ENCODE peak calls at places on chromosomes 5 and 9, in five cellular contexts. W, P, T, D and V are unnamed samples.

GRCh38 chr5:72428664-72429063 is 78.5 kb downstream of the ZNF366 start:
- DNase-seq in T (no peak), P (no peak), W (no peak), D (no peak), V (no peak)

GRCh38 chr5:58135571-58136335 is 324.1 kb downstream of the PLK2 start:
- DNase-seq in D (no peak), W (no peak), P (peak; percentile 83), T (no peak), V (no peak)

GRCh38 chr5:103232393-103232999 is 26.1 kb upstream of the MACIR start:
- DNase-seq in D (no peak), T (peak; percentile 71), W (peak; percentile 49), P (peak; percentile 55), V (no peak)

GRCh38 chr9:81560851-81561732 is 128.3 kb downstream of the TLE1 start:
- DNase-seq in D (no peak), T (peak; percentile 26), W (no peak), P (no peak), V (no peak)

GRCh38 chr9:123647145-123647544 is 282.8 kb downstream of the DENND1A start:
- DNase-seq in T (no peak), P (no peak), W (no peak), D (no peak), V (no peak)

GRCh38 chr5:167488371-167488770 is 803.1 kb upstream of the WWC1 start:
- DNase-seq in T (no peak), P (no peak), D (no peak), W (no peak), V (no peak)

GRCh38 chr9:136095028-136095494 is at the start of gene NACC2:
- DNase-seq in P (peak; percentile 52), W (peak; percentile 69), D (no peak), T (peak; percentile 65), V (no peak)

GRCh38 chr5:62421414-62421813 is 8.9 kb downstream of the IPO11 start:
- DNase-seq in T (no peak), W (no peak), P (no peak), D (no peak), V (no peak)

GRCh38 chr5:142235870-142236672 is 88.8 kb downstream of the SPRY4 start:
- DNase-seq in W (no peak), P (no peak), D (no peak), T (no peak), V (no peak)

GRCh38 chr9:130932220-130933069 is 6.6 kb downstream of the FIBCD1 start:
- DNase-seq in D (no peak), P (peak; percentile 75), T (peak; percentile 65), W (no peak), V (no peak)
- TF ChIP-seq CTCF in D (peak; percentile 28), P (peak; percentile 32), T (peak; percentile 22), W (no peak), V (no peak)

DNA sequence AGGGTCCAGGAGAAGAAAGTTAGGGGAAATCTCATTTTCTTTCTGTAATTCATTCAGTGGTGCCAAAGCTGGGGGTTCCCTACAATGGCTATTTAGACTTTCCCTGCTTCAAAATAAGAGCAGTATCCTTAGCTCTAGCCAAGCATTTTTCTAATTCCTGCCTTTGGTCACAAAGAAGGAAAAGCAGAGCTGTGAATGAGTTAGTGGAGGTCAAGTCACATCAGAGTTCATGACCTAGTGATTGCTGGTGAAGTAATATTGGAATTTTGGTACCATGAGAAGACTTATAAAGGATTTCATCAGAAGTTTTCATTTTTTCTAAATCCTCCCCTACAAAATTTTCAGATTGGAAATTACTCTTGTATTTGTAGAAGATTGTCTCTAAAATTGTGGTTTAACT is 27.9 kb downstream of the DNAJC21 start:
- DNase-seq in P (peak; percentile 31), W (no peak), T (peak; percentile 20), D (no peak), V (peak; percentile 9)
- TF ChIP-seq CTCF in P (no peak), W (no peak), T (no peak), D (no peak), V (no peak)

DNA sequence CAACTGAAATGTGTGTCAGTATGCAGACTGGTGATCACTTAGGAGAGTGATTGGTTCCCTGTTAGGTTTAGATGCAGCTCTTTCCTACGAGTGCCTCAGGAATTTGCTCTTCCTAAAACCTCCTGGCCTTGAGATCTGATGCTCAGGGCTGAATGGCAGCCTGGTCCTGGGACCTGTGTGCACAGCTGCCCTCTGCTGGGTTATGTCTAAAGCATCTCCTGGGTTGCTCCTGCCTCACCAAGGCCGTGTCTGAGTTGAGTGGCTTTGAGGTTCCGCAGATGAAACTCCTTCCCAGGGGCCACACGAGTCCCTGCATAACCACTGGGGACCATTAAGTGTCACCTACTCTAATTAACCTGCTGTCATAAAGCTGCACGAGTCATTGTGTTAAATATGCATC is 59.5 kb downstream of the MVB12B start:
- DNase-seq in D (no peak), T (peak; percentile 27), P (no peak), W (peak; percentile 42), V (no peak)
- TF ChIP-seq CTCF in D (peak; percentile 35), T (peak; percentile 26), P (peak; percentile 29), W (peak; percentile 18), V (peak; percentile 44)

GRCh38 chr9:117703538-117703937 is 665 bp upstream of the TLR4 start:
- DNase-seq in W (no peak), D (peak; percentile 10), T (no peak), P (no peak), V (no peak)

GRCh38 chr9:117705386-117705785 is 1.2 kb downstream of the TLR4 start:
- DNase-seq in W (no peak), P (no peak), D (no peak), T (no peak), V (no peak)

GRCh38 chr9:117704024-117704575 is at the start of gene TLR4:
- DNase-seq in W (no peak), T (peak; percentile 90), D (peak; percentile 37), P (no peak), V (no peak)

GRCh38 chr9:117706421-117707150 is 2.4 kb downstream of the TLR4 start:
- DNase-seq in P (no peak), W (no peak), D (no peak), T (no peak), V (no peak)

GRCh38 chr9:117704597-117704996 is 394 bp downstream of the TLR4 start:
- DNase-seq in P (no peak), T (no peak), W (no peak), D (no peak), V (no peak)
- TF ChIP-seq CTCF in P (no peak), T (no peak), W (no peak), D (no peak), V (no peak)

GRCh38 chr5:181207960-181208253 is 2.9 kb upstream of the TRIM7 start:
- DNase-seq in D (no peak), T (no peak), P (no peak), W (no peak), V (no peak)

GRCh38 chr5:181207214-181207959 is 2.4 kb upstream of the TRIM7 start:
- DNase-seq in W (peak; percentile 96), P (peak; percentile 93), T (peak; percentile 93), D (no peak), V (peak; percentile 71)

GRCh38 chr5:181212080-181212479 is 7.1 kb upstream of the TRIM7 start:
- DNase-seq in P (no peak), D (no peak), W (no peak), T (no peak), V (no peak)

GRCh38 chr5:181212934-181213333 is 7.9 kb upstream of the TRIM7 start:
- DNase-seq in D (no peak), T (no peak), W (no peak), P (no peak), V (no peak)

DNA sequence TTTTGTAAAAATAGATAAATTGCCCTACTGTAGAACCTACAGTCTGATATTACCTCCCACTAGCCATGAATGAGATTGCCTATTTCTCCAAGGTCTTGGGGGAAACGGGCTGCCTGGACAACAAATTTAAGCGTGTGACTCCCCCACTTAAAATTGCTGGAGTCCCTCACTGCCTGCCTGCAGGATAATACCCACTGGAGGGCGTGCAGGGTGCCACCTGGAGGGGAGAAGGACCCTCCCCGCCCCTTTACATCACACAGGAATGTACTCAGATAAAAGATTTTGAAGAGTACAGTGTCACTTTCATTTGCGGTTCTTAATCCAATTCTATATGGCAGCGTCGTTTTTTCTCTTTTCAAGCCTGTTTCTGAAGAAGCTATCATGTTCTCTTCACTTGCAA is 6.2 kb upstream of the TRIM7 start:
- DNase-seq in T (no peak), W (no peak), D (no peak), P (no peak), V (no peak)
- TF ChIP-seq CTCF in T (no peak), W (no peak), D (no peak), P (no peak), V (no peak)